ENCODE peak calls at places on chromosomes 6 and 20, in four cellular contexts. One of them, this sample, is unnamed.

GRCh38 chr20:2379511-2380229 is 1.0 kb upstream of the TGM6 start:
- DNase-seq in cardiac fibroblast: no peak
- DNase-seq in naive thymus-derived CD8-positive, alpha-beta T cell: peak
- DNase-seq in HEK293T: no peak
- DNase-seq in this sample: no peak

GRCh38 chr6:104711371-104711770 is 148.3 kb downstream of the HACE1 start:
- DNase-seq in cardiac fibroblast: peak
- DNase-seq in naive thymus-derived CD8-positive, alpha-beta T cell: no peak
- DNase-seq in HEK293T: no peak
- DNase-seq in this sample: no peak

GRCh38 chr6:81795890-81796289 is 43.4 kb upstream of the TENT5A start:
- DNase-seq in cardiac fibroblast: no peak
- DNase-seq in naive thymus-derived CD8-positive, alpha-beta T cell: no peak
- DNase-seq in HEK293T: no peak
- DNase-seq in this sample: no peak

GRCh38 chr20:57680131-57680716 is 29.6 kb downstream of the PMEPA1 start:
- DNase-seq in cardiac fibroblast: no peak
- DNase-seq in naive thymus-derived CD8-positive, alpha-beta T cell: no peak
- DNase-seq in HEK293T: no peak
- DNase-seq in this sample: peak

GRCh38 chr6:14797875-14798593 is 447.8 kb upstream of the JARID2 start:
- DNase-seq in cardiac fibroblast: no peak
- DNase-seq in naive thymus-derived CD8-positive, alpha-beta T cell: no peak
- DNase-seq in HEK293T: no peak
- DNase-seq in this sample: no peak

GRCh38 chr6:31834704-31835375 is 7.3 kb downstream of the HSPA1B start:
- DNase-seq in cardiac fibroblast: peak
- DNase-seq in naive thymus-derived CD8-positive, alpha-beta T cell: peak
- DNase-seq in HEK293T: peak
- DNase-seq in this sample: peak

GRCh38 chr20:59387891-59388290 is 87.5 kb downstream of the EDN3 start:
- DNase-seq in cardiac fibroblast: no peak
- DNase-seq in naive thymus-derived CD8-positive, alpha-beta T cell: no peak
- DNase-seq in HEK293T: no peak
- DNase-seq in this sample: no peak

GRCh38 chr6:135274561-135275293 is 93.6 kb downstream of the MYB start:
- DNase-seq in cardiac fibroblast: no peak
- DNase-seq in naive thymus-derived CD8-positive, alpha-beta T cell: no peak
- DNase-seq in HEK293T: no peak
- DNase-seq in this sample: no peak

GRCh38 chr6:45917439-45917838 is 98.2 kb downstream of the CLIC5 start:
- DNase-seq in cardiac fibroblast: no peak
- DNase-seq in naive thymus-derived CD8-positive, alpha-beta T cell: no peak
- DNase-seq in HEK293T: no peak
- DNase-seq in this sample: no peak

GRCh38 chr20:63847374-63848002 is 13.8 kb upstream of the ABHD16B start:
- DNase-seq in cardiac fibroblast: peak
- DNase-seq in naive thymus-derived CD8-positive, alpha-beta T cell: no peak
- DNase-seq in HEK293T: no peak
- DNase-seq in this sample: no peak

GRCh38 chr20:38426006-38426405 is 9.1 kb downstream of the SNHG17 start:
- DNase-seq in cardiac fibroblast: peak
- DNase-seq in naive thymus-derived CD8-positive, alpha-beta T cell: no peak
- DNase-seq in HEK293T: no peak
- DNase-seq in this sample: no peak

GRCh38 chr6:85798934-85799490 is 156.3 kb upstream of the SYNCRIP start:
- DNase-seq in cardiac fibroblast: no peak
- DNase-seq in naive thymus-derived CD8-positive, alpha-beta T cell: no peak
- DNase-seq in HEK293T: no peak
- DNase-seq in this sample: no peak

GRCh38 chr6:29705389-29706231 is 17.6 kb upstream of the HLA-F start:
- DNase-seq in cardiac fibroblast: peak
- DNase-seq in naive thymus-derived CD8-positive, alpha-beta T cell: no peak
- DNase-seq in HEK293T: peak
- DNase-seq in this sample: no peak

GRCh38 chr6:98657764-98658163 is 176.6 kb upstream of the POU3F2 start:
- DNase-seq in cardiac fibroblast: peak
- DNase-seq in naive thymus-derived CD8-positive, alpha-beta T cell: no peak
- DNase-seq in HEK293T: no peak
- DNase-seq in this sample: no peak

GRCh38 chr6:89379281-89379680 is 26.8 kb upstream of the UBE2J1 start:
- DNase-seq in cardiac fibroblast: no peak
- DNase-seq in naive thymus-derived CD8-positive, alpha-beta T cell: no peak
- DNase-seq in HEK293T: no peak
- DNase-seq in this sample: no peak

GRCh38 chr20:41249781-41250281 is 67.7 kb downstream of the ZHX3 start:
- DNase-seq in cardiac fibroblast: peak
- DNase-seq in naive thymus-derived CD8-positive, alpha-beta T cell: no peak
- DNase-seq in HEK293T: peak
- DNase-seq in this sample: no peak

GRCh38 chr6:30816791-30817739 is 67.3 kb upstream of the DDR1 start:
- DNase-seq in cardiac fibroblast: no peak
- DNase-seq in naive thymus-derived CD8-positive, alpha-beta T cell: no peak
- DNase-seq in HEK293T: no peak
- DNase-seq in this sample: no peak

GRCh38 chr20:6746901-6747609 is 20.4 kb upstream of the BMP2 start:
- DNase-seq in cardiac fibroblast: no peak
- DNase-seq in naive thymus-derived CD8-positive, alpha-beta T cell: no peak
- DNase-seq in HEK293T: no peak
- DNase-seq in this sample: no peak

GRCh38 chr6:75852721-75853120 is 103.7 kb downstream of the MYO6 start:
- DNase-seq in cardiac fibroblast: peak
- DNase-seq in naive thymus-derived CD8-positive, alpha-beta T cell: no peak
- DNase-seq in HEK293T: no peak
- DNase-seq in this sample: no peak

GRCh38 chr20:37521091-37521771 is at the start of gene NNAT:
- DNase-seq in cardiac fibroblast: no peak
- DNase-seq in naive thymus-derived CD8-positive, alpha-beta T cell: no peak
- DNase-seq in HEK293T: no peak
- DNase-seq in this sample: peak

GRCh38 chr6:41055149-41055548 is 2.1 kb downstream of the APOBEC2 start:
- DNase-seq in cardiac fibroblast: no peak
- DNase-seq in naive thymus-derived CD8-positive, alpha-beta T cell: no peak
- DNase-seq in HEK293T: no peak
- DNase-seq in this sample: no peak

GRCh38 chr6:24721461-24722215 is 2.7 kb upstream of the C6orf62 start:
- DNase-seq in cardiac fibroblast: no peak
- DNase-seq in naive thymus-derived CD8-positive, alpha-beta T cell: no peak
- DNase-seq in HEK293T: no peak
- DNase-seq in this sample: peak

GRCh38 chr6:43666181-43666920 is 21.2 kb downstream of the MRPS18A start:
- DNase-seq in cardiac fibroblast: no peak
- DNase-seq in naive thymus-derived CD8-positive, alpha-beta T cell: no peak
- DNase-seq in HEK293T: no peak
- DNase-seq in this sample: no peak

GRCh38 chr6:20313960-20314530 is 87.6 kb upstream of the E2F3 start:
- DNase-seq in cardiac fibroblast: no peak
- DNase-seq in naive thymus-derived CD8-positive, alpha-beta T cell: no peak
- DNase-seq in HEK293T: no peak
- DNase-seq in this sample: no peak

This sample was measured in B cell.